ENCODE peak calls at places on chromosome 15, in six cellular contexts. K is Daoy; F is right cardiac atrium; J is left colon; M is endothelial cell; R is stimulated activated naive CD8-positive, alpha-beta T cell treated with anti-CD3 and anti-CD28 coated beads, Interleukin-15, Interleukin-2, amounts not matched to agents 100 U/mL and 50 U/mL, for 24 hours. B is an unnamed sample.

GRCh38 chr15:31300208-31300661 is 26.4 kb upstream of the KLF13 start:
- DNase-seq in K (no peak), F (no peak), J (no peak), M (no peak), R (no peak), B (no peak)

GRCh38 chr15:75902129-75902557 is 1.5 kb upstream of the FBXO22 start:
- DNase-seq in K (no peak), F (no peak), J (no peak), M (no peak), R (no peak), B (peak)

GRCh38 chr15:90870354-90871096 is 2.1 kb downstream of the FURIN start:
- DNase-seq in K (peak), F (no peak), J (no peak), M (no peak), R (no peak), B (no peak)

GRCh38 chr15:43702701-43703433 is 9.2 kb downstream of the CKMT1A start:
- DNase-seq in K (no peak), F (no peak), J (no peak), M (no peak), R (no peak), B (peak)

GRCh38 chr15:28125673-28126651 is 26.8 kb upstream of the OCA2 start:
- DNase-seq in K (peak), F (no peak), J (no peak), M (peak), R (no peak), B (no peak)

GRCh38 chr15:52153900-52154895 is 37.0 kb downstream of the GNB5 start:
- DNase-seq in K (no peak), F (no peak), J (no peak), M (no peak), R (no peak), B (no peak)

GRCh38 chr15:99452728-99453643 is 112.8 kb upstream of the MEF2A start:
- DNase-seq in K (no peak), F (peak), J (peak), M (no peak), R (no peak), B (peak)

GRCh38 chr15:31516874-31517273 is 190.2 kb downstream of the KLF13 start:
- DNase-seq in K (no peak), F (no peak), J (no peak), M (no peak), R (no peak), B (peak)

GRCh38 chr15:88932271-88932874 is 19.2 kb upstream of the MFGE8 start:
- DNase-seq in K (no peak), F (no peak), J (no peak), M (no peak), R (no peak), B (peak)

B was measured in D341Med.